ENCODE peak calls at places on chromosomes 12 and 14, in six cellular contexts. C, W, Q, Z, X and E are unnamed samples.
A peak's percentile ranks its signal among the peaks of the same experiment; 100 is the strongest.

GRCh38 chr14:22530101-22530500 is 58.9 kb downstream of the DAD1 start:
- DNase-seq in W (no peak), Z (no peak), Q (no peak), C (no peak), X (no peak), E (no peak)

GRCh38 chr12:100493371-100494012 is 19.8 kb downstream of the NR1H4 start:
- DNase-seq in Z (no peak), C (no peak), X (no peak), Q (no peak), W (peak; percentile 20), E (no peak)

GRCh38 chr12:15050664-15051063 is 77.8 kb downstream of the PDE6H start:
- DNase-seq in Q (no peak), W (peak; percentile 29), X (no peak), C (peak; percentile 25), Z (no peak), E (no peak)

GRCh38 chr12:2541805-2542204 is 253.0 kb upstream of the FKBP4 start:
- DNase-seq in W (no peak), X (no peak), Z (no peak), Q (no peak), C (no peak), E (no peak)

GRCh38 chr12:10717410-10717809 is 5.7 kb downstream of the YBX3 start:
- DNase-seq in W (peak; percentile 93), Z (no peak), C (peak; percentile 44), X (no peak), Q (peak; percentile 61), E (no peak)

GRCh38 chr12:2647186-2647585 is 147.6 kb upstream of the FKBP4 start:
- DNase-seq in W (no peak), C (no peak), Q (no peak), X (no peak), Z (no peak), E (no peak)

GRCh38 chr12:93978553-93978952 is 169.8 kb upstream of the PLXNC1 start:
- DNase-seq in C (peak; percentile 30), X (no peak), Q (peak; percentile 93), Z (peak; percentile 86), W (peak; percentile 76), E (no peak)

GRCh38 chr12:75977952-75978671 is 53.5 kb downstream of the PHLDA1 start:
- DNase-seq in Q (peak; percentile 100), W (peak; percentile 100), Z (peak; percentile 100), C (peak; percentile 99), X (peak; percentile 66), E (no peak)

GRCh38 chr12:40157307-40157706 is 51.4 kb upstream of the SLC2A13 start:
- DNase-seq in W (no peak), X (no peak), Q (no peak), Z (no peak), C (no peak), E (no peak)

GRCh38 chr12:26062566-26062965 is 62.3 kb downstream of the BHLHE41 start:
- DNase-seq in Q (peak; percentile 43), X (no peak), Z (peak; percentile 47), C (peak; percentile 75), W (peak; percentile 72), E (no peak)

GRCh38 chr14:25132734-25133422 is 82.9 kb upstream of the STXBP6 start:
- DNase-seq in C (peak; percentile 39), Q (peak; percentile 81), W (peak; percentile 39), X (peak; percentile 79), Z (peak; percentile 43), E (peak; percentile 72)

GRCh38 chr12:110585231-110585799 is 2.2 kb upstream of the PPTC7 start:
- DNase-seq in W (peak; percentile 58), Q (peak; percentile 59), C (peak; percentile 17), Z (peak; percentile 10), X (no peak), E (no peak)

GRCh38 chr14:68283378-68284123 is 464.0 kb downstream of the RAD51B start:
- DNase-seq in W (no peak), Q (no peak), X (peak; percentile 80), C (no peak), Z (no peak), E (no peak)

GRCh38 chr14:68015356-68016242 is 196.0 kb downstream of the RAD51B start:
- DNase-seq in C (peak; percentile 4), Q (no peak), Z (peak; percentile 16), W (peak; percentile 37), X (no peak), E (no peak)

GRCh38 chr14:32576088-32576795 is 247.1 kb downstream of the AKAP6 start:
- DNase-seq in Q (peak; percentile 79), Z (peak; percentile 47), X (no peak), W (peak; percentile 44), C (peak; percentile 69), E (no peak)

GRCh38 chr12:6533653-6534157 is 612 bp upstream of the GAPDH start:
- DNase-seq in Q (peak; percentile 86), C (peak; percentile 92), Z (peak; percentile 68), X (peak; percentile 92), W (peak; percentile 90), E (peak; percentile 75)

GRCh38 chr12:79424109-79424721 is 266.5 kb downstream of the PAWR start:
- DNase-seq in X (no peak), W (peak; percentile 94), Q (peak; percentile 91), Z (peak; percentile 96), C (peak; percentile 95), E (no peak)

GRCh38 chr14:22178330-22178981 is 410.6 kb downstream of the DAD1 start:
- DNase-seq in Q (no peak), Z (no peak), X (no peak), W (no peak), C (peak; percentile 8), E (no peak)

GRCh38 chr12:113271853-113272561 is 50.7 kb downstream of the TPCN1 start:
- DNase-seq in Q (peak; percentile 91), W (peak; percentile 39), Z (peak; percentile 43), C (peak; percentile 50), X (peak; percentile 92), E (no peak)

GRCh38 chr14:59698793-59699192 is 122.2 kb upstream of the CCDC175 start:
- DNase-seq in Z (no peak), C (peak; percentile 63), Q (peak; percentile 67), W (peak; percentile 50), X (no peak), E (no peak)

GRCh38 chr12:24948452-24948815 is 467 bp downstream of the BCAT1 start:
- DNase-seq in W (peak; percentile 50), Z (no peak), X (no peak), Q (peak; percentile 50), C (peak; percentile 50), E (no peak)

GRCh38 chr12:124391340-124392261 is 96.7 kb downstream of the RFLNA start:
- DNase-seq in X (peak; percentile 85), C (peak; percentile 59), W (peak; percentile 71), Q (no peak), Z (no peak), E (no peak)

GRCh38 chr12:116565963-116566362 is 6.8 kb downstream of the MAP1LC3B2 start:
- DNase-seq in Z (no peak), Q (no peak), X (no peak), W (peak; percentile 72), C (no peak), E (no peak)

GRCh38 chr14:36222952-36223468 is 46.5 kb upstream of the PTCSC3 start:
- DNase-seq in X (no peak), Z (no peak), W (no peak), Q (no peak), C (no peak), E (no peak)

GRCh38 chr12:132424118-132424438 is 65.9 kb upstream of the FBRSL1 start:
- DNase-seq in W (no peak), C (no peak), X (no peak), Z (no peak), Q (no peak), E (no peak)

GRCh38 chr12:132423251-132424117 is 66.5 kb upstream of the FBRSL1 start:
- DNase-seq in C (no peak), Z (no peak), Q (no peak), W (no peak), X (no peak), E (peak; percentile 61)

GRCh38 chr12:132424811-132425210 is 65.1 kb upstream of the FBRSL1 start:
- DNase-seq in W (no peak), C (no peak), Q (no peak), X (no peak), Z (no peak), E (no peak)

GRCh38 chr12:132419612-132420237 is 70.2 kb upstream of the FBRSL1 start:
- DNase-seq in C (no peak), Z (no peak), X (no peak), Q (no peak), W (no peak), E (no peak)

DNA sequence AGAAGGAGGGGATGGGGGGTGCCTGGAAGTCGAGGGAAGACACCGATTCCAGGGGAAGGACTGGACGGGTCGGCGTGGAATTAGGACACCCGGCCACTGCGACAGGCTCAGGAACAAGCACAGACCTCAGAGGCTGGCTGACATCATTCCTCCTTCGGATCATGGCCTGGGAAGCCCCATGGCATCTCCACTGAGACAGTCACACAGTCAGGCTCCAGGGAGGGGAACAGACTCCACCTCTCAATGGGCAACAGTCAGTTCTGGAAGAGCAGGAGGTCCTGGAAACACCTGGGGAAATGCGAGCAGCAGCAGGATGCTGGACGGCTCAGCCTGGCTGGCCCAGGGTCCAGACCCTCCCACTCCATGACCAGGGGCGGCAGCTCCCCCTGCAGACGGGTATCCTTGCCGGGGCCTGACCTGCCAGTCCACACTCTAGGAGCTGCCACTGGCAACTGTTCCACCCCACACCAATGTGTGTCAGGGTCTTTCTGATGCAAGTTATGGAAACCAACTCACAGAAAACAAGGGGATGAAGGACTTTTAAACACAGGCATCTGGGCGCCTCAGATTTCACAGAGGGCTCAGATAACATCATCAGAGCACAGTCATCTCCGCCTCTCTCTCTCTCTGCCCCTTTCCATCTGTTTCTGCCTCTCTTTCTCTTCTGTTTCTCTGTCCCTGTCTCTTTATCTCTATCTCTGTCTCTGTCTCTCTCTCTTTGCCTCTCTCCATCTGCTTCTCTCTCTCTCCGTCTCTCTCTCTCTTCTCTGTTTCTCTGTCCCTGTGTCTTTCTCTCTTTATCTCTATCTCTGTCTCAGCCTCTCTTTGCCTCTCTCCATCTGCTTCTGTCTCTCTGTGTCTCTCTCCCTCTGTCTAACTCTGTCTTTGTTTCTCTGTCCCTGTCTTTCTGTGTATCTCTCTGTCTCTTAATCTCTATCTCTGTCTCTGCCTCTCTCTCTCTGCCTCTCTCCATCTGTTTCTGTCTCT is 67.6 kb upstream of the FBRSL1 start:
- DNase-seq in W (no peak), Z (no peak), X (no peak), Q (no peak), C (peak; percentile 25), E (peak; percentile 60)
- TF ChIP-seq CTCF in W (peak; percentile 10), Z (no peak), X (no peak), Q (no peak), C (peak; percentile 18), E (no peak)

GRCh38 chr14:74979442-74980397 is 23.0 kb upstream of the EIF2B2 start:
- DNase-seq in Q (peak; percentile 73), W (peak; percentile 73), Z (peak; percentile 46), X (peak; percentile 70), C (peak; percentile 47), E (peak; percentile 69)
- TF ChIP-seq CTCF in Q (peak; percentile 5), W (peak; percentile 51), Z (peak; percentile 44), X (no peak), C (peak; percentile 31), E (no peak)

DNA sequence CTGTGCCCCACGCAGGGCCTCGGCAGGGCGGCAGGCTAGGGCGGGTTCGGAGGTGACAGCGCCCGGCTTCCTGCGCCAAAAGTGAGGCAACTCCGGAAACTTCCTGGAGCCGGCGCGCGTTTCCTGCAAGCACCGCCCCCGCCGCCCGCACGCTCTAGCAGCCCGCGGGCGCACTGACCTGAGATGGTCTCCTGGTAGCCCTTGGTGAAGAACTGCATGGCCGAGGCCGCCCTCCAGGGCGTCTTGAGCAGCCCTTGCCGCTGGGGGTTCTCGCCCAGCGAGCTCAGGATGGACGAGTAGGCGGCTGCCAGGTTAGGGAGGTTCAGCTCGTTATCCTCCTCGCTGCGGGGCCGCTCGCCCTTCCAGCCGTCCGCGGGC is 494 bp downstream of the GCH1 start:
- DNase-seq in W (peak; percentile 40), Z (no peak), C (peak; percentile 21), X (peak; percentile 89), Q (peak; percentile 73), E (peak; percentile 64)
- TF ChIP-seq CTCF in W (no peak), Z (no peak), C (no peak), X (peak; percentile 0), Q (peak; percentile 14), E (no peak)

GRCh38 chr12:121227294-121227693 is 17.4 kb downstream of the P2RX4 start:
- DNase-seq in C (no peak), X (peak; percentile 83), Z (no peak), W (peak; percentile 73), Q (no peak), E (no peak)
- TF ChIP-seq CTCF in C (no peak), X (no peak), Z (no peak), W (no peak), Q (no peak), E (no peak)